ENCODE peak calls at places on chromosome 18, in ten cellular contexts. O, Y, F, X, Q, B, R, J, Z and T are unnamed samples.
A peak's percentile ranks its signal among the peaks of the same experiment; 100 is the strongest.

GRCh38 chr18:68472701-68473295 is 242.1 kb downstream of the TMX3 start:
- DNase-seq in Y (no peak), O (no peak), J (no peak), R (no peak), X (no peak), B (no peak), Q (no peak), F (no peak), Z (no peak), T (no peak)

GRCh38 chr18:67358947-67359346 is 157.6 kb downstream of the DSEL start:
- DNase-seq in X (no peak), O (no peak), R (no peak), F (no peak), Y (no peak), Z (no peak), B (no peak), J (no peak), Q (no peak), T (no peak)

GRCh38 chr18:26593365-26594320 is 45.3 kb upstream of the KCTD1 start:
- DNase-seq in X (no peak), F (no peak), Z (no peak), Q (no peak), R (no peak), O (no peak), J (no peak), B (no peak), Y (no peak), T (no peak)

GRCh38 chr18:21703241-21703820 is 1.2 kb downstream of the ABHD3 start:
- DNase-seq in Y (no peak), B (no peak), R (peak; percentile 63), Z (no peak), J (no peak), F (no peak), Q (peak; percentile 32), X (no peak), O (peak; percentile 91), T (no peak)

GRCh38 chr18:63970803-63971191 is 916 bp downstream of the SERPINB8 start:
- DNase-seq in Z (peak; percentile 41), Y (peak; percentile 79), B (no peak), F (peak; percentile 36), X (no peak), O (no peak), J (peak; percentile 39), Q (no peak), R (peak; percentile 78), T (no peak)

GRCh38 chr18:24188120-24188519 is 49.3 kb downstream of the CABYR start:
- DNase-seq in Q (no peak), O (no peak), Z (no peak), R (no peak), X (no peak), F (no peak), J (no peak), B (no peak), Y (no peak), T (no peak)

GRCh38 chr18:22822024-22822423 is 111.1 kb upstream of the RBBP8 start:
- DNase-seq in F (no peak), Q (no peak), Y (no peak), J (no peak), B (no peak), R (no peak), O (no peak), Z (no peak), X (peak; percentile 86), T (no peak)

GRCh38 chr18:27599202-27599829 is 414.2 kb upstream of the CHST9 start:
- DNase-seq in R (peak; percentile 35), J (peak; percentile 29), Q (no peak), O (peak; percentile 83), Z (no peak), B (no peak), X (peak; percentile 24), F (peak; percentile 17), Y (no peak), T (no peak)

GRCh38 chr18:46942646-46943045 is 25.2 kb downstream of the KATNAL2 start:
- DNase-seq in Q (no peak), F (no peak), R (no peak), J (no peak), B (no peak), O (no peak), Y (no peak), X (no peak), Z (no peak), T (no peak)

GRCh38 chr18:54210463-54210862 is 14.0 kb downstream of the MBD2 start:
- DNase-seq in Z (no peak), X (no peak), Y (no peak), F (no peak), J (no peak), Q (no peak), O (no peak), B (no peak), R (no peak), T (no peak)

GRCh38 chr18:4232656-4233055 is 222.5 kb downstream of the DLGAP1 start:
- DNase-seq in Z (no peak), J (no peak), Y (no peak), R (no peak), F (no peak), O (no peak), Q (no peak), X (no peak), B (no peak), T (no peak)

GRCh38 chr18:36176739-36177138 is 10.6 kb upstream of the MOCOS start:
- DNase-seq in B (no peak), X (no peak), J (no peak), Z (no peak), R (no peak), O (no peak), F (no peak), Q (no peak), Y (no peak), T (no peak)

GRCh38 chr18:7459851-7460774 is 107.0 kb upstream of the PTPRM start:
- DNase-seq in J (no peak), Z (peak; percentile 65), X (no peak), B (no peak), Y (no peak), F (peak; percentile 21), Q (no peak), R (no peak), O (no peak), T (no peak)

GRCh38 chr18:38497281-38497680 is 931.7 kb upstream of the CELF4 start:
- DNase-seq in O (no peak), X (no peak), F (no peak), J (no peak), Y (no peak), Z (no peak), R (no peak), B (no peak), Q (no peak), T (no peak)

GRCh38 chr18:70442933-70443332 is 154.1 kb downstream of the SOCS6 start:
- DNase-seq in Y (no peak), Z (no peak), B (no peak), Q (no peak), J (no peak), O (no peak), X (no peak), R (no peak), F (no peak), T (no peak)

GRCh38 chr18:79560042-79560860 is 119.4 kb upstream of the CTDP1 start:
- DNase-seq in R (no peak), F (no peak), Y (peak; percentile 34), Q (no peak), Z (no peak), J (no peak), O (no peak), B (no peak), X (no peak), T (peak; percentile 46)

GRCh38 chr18:13175754-13176210 is 42.8 kb upstream of the LDLRAD4 start:
- DNase-seq in R (no peak), J (no peak), B (no peak), Y (no peak), X (no peak), Q (no peak), Z (no peak), O (no peak), F (no peak), T (no peak)

GRCh38 chr18:79903787-79904356 is 47.6 kb downstream of the SLC66A2 start:
- DNase-seq in O (no peak), Y (no peak), Q (no peak), X (no peak), B (no peak), R (no peak), J (peak; percentile 19), Z (no peak), F (peak; percentile 12), T (peak; percentile 59)

GRCh38 chr18:34482204-34482603 is 227.9 kb upstream of the DTNA start:
- DNase-seq in Y (no peak), J (no peak), F (no peak), Q (no peak), O (no peak), B (no peak), R (no peak), Z (no peak), X (no peak), T (no peak)

DNA sequence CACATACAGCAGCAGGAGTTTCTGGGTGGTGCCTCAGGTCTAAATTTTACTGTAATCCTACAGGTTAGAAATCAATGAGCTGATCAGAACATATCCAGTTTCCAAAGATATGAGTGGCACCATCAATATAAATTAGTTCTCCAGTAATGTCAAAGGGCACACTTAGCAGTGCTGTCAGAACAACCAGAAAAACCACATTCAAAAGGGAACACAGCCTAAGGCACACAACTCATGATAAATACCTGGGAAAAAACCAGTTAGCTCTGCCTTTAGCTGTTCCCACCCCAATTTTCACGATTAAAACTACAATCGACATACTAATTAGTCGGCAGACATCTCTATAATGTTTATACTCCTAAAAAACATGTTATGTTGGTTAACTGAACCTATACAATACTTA is 31.5 kb downstream of the ATP8B1 start:
- DNase-seq in Y (no peak), O (no peak), Z (no peak), Q (no peak), R (no peak), B (no peak), F (no peak), X (no peak), J (no peak), T (no peak)
- H3K4me1 ChIP-seq in Y (peaks cover 68% of the 10 kb centered on the region), O (no peaks in the 10 kb centered on the region), Z (peaks cover 79% of the 10 kb centered on the region), Q (peaks cover 6% of the 10 kb centered on the region), R (peaks cover 82% of the 10 kb centered on the region), B (peaks cover 12% of the 10 kb centered on the region), F (peaks cover 3% of the 10 kb centered on the region), X (peaks cover 37% of the 10 kb centered on the region), J (no peaks in the 10 kb centered on the region), T (peaks cover 58% of the 10 kb centered on the region)

GRCh38 chr18:62716679-62717058 is 1.3 kb downstream of the PHLPP1 start:
- DNase-seq in R (peak; percentile 78), J (peak; percentile 40), Z (peak; percentile 59), Y (peak; percentile 66), Q (peak; percentile 50), F (peak; percentile 46), X (no peak), B (no peak), O (no peak), T (peak; percentile 75)
- H3K4me1 ChIP-seq in R (peaks cover 21% of the 10 kb centered on the region), J (no peaks in the 10 kb centered on the region), Z (peaks cover 54% of the 10 kb centered on the region), Y (peaks cover 42% of the 10 kb centered on the region), Q (peaks cover 15% of the 10 kb centered on the region), F (no peaks in the 10 kb centered on the region), X (peaks cover 8% of the 10 kb centered on the region), B (peaks cover 6% of the 10 kb centered on the region), O (peaks cover 32% of the 10 kb centered on the region), T (peaks cover 40% of the 10 kb centered on the region)

GRCh38 chr18:74289946-74290478 is 1.8 kb downstream of the CYB5A start:
- DNase-seq in F (no peak), Y (no peak), Q (no peak), J (no peak), B (no peak), R (no peak), Z (no peak), O (no peak), X (no peak), T (no peak)
- H3K4me1 ChIP-seq in F (peaks cover 4% of the 10 kb centered on the region), Y (peaks cover 40% of the 10 kb centered on the region), Q (peaks cover 8% of the 10 kb centered on the region), J (no peaks in the 10 kb centered on the region), B (peaks cover 10% of the 10 kb centered on the region), R (peaks cover 1% of the 10 kb centered on the region), Z (peaks cover 74% of the 10 kb centered on the region), O (peaks cover 23% of the 10 kb centered on the region), X (peaks cover 7% of the 10 kb centered on the region), T (peaks cover 33% of the 10 kb centered on the region)

GRCh38 chr18:45672637-45673036 is 51.3 kb upstream of the SLC14A1 start:
- DNase-seq in J (no peak), Q (no peak), Y (no peak), F (no peak), B (no peak), O (no peak), R (no peak), Z (no peak), X (no peak), T (no peak)
- H3K4me1 ChIP-seq in J (no peaks in the 10 kb centered on the region), Q (peaks cover 31% of the 10 kb centered on the region), Y (peaks cover 11% of the 10 kb centered on the region), F (no peaks in the 10 kb centered on the region), B (no peaks in the 10 kb centered on the region), O (no peaks in the 10 kb centered on the region), R (no peaks in the 10 kb centered on the region), Z (peaks cover under 1% of the 10 kb centered on the region), X (no peaks in the 10 kb centered on the region), T (peaks cover 8% of the 10 kb centered on the region)